ENCODE peak calls at places on chromosomes 2 and 18, in four cellular contexts. J, O, F and M are unnamed samples.
A peak's percentile ranks its signal among the peaks of the same experiment; 100 is the strongest.

GRCh38 chr2:124283090-124283489 is 258.0 kb downstream of the CNTNAP5 start:
- DNase-seq in J (no peak), O (peak; percentile 25), F (no peak), M (no peak)

GRCh38 chr18:40019797-40020392 is 1935.1 kb upstream of the PIK3C3 start:
- DNase-seq in J (no peak), O (no peak), F (peak; percentile 49), M (peak; percentile 49)

GRCh38 chr2:1170241-1170640 is 219.6 kb downstream of the SNTG2 start:
- DNase-seq in J (no peak), O (no peak), F (no peak), M (no peak)

GRCh38 chr2:5077479-5078089 is 614.6 kb upstream of the SOX11 start:
- DNase-seq in J (no peak), O (no peak), F (peak; percentile 69), M (no peak)

GRCh38 chr2:47403829-47404228 is 873 bp downstream of the MSH2 start:
- DNase-seq in J (no peak), O (peak; percentile 38), F (peak; percentile 32), M (no peak)

GRCh38 chr2:33272001-33272400 is 204.4 kb upstream of the RASGRP3 start:
- DNase-seq in J (no peak), O (peak; percentile 31), F (peak; percentile 20), M (no peak)

GRCh38 chr2:70501728-70502127 is 51.9 kb downstream of the TGFA start:
- DNase-seq in J (no peak), O (no peak), F (no peak), M (no peak)

GRCh38 chr2:191105082-191105481 is 45.7 kb downstream of the STAT4 start:
- DNase-seq in J (no peak), O (peak; percentile 50), F (no peak), M (no peak)

GRCh38 chr2:119548516-119549120 is 4.4 kb downstream of the CFAP221 start:
- DNase-seq in J (no peak), O (no peak), F (peak; percentile 19), M (no peak)

GRCh38 chr2:105800953-105801635 is 56.4 kb downstream of the NCK2 start:
- DNase-seq in J (no peak), O (no peak), F (no peak), M (no peak)

GRCh38 chr2:96407041-96407918 is 71.7 kb downstream of the NCAPH start:
- DNase-seq in J (peak; percentile 66), O (peak; percentile 81), F (peak; percentile 77), M (peak; percentile 87)

GRCh38 chr2:179694963-179695362 is 166.4 kb downstream of the ZNF385B start:
- DNase-seq in J (no peak), O (no peak), F (no peak), M (no peak)

GRCh38 chr2:103875111-103875510 is 978.8 kb upstream of the POU3F3 start:
- DNase-seq in J (no peak), O (no peak), F (no peak), M (no peak)

GRCh38 chr2:145558617-145559350 is 1038.9 kb upstream of the ZEB2 start:
- DNase-seq in J (no peak), O (no peak), F (no peak), M (no peak)

GRCh38 chr2:127143851-127144782 is 37.2 kb upstream of the BIN1 start:
- DNase-seq in J (no peak), O (peak; percentile 82), F (no peak), M (peak; percentile 25)

GRCh38 chr18:79987566-79987965 is 797 bp downstream of the TXNL4A start:
- DNase-seq in J (no peak), O (peak; percentile 55), F (peak; percentile 52), M (no peak)

GRCh38 chr2:199463000-199463692 is 5.4 kb upstream of the SATB2 start:
- DNase-seq in J (peak; percentile 93), O (peak; percentile 83), F (peak; percentile 66), M (no peak)

GRCh38 chr2:104286806-104287205 is 567.1 kb upstream of the POU3F3 start:
- DNase-seq in J (no peak), O (no peak), F (no peak), M (peak; percentile 52)

GRCh38 chr18:62976227-62976626 is 260.9 kb downstream of the PHLPP1 start:
- DNase-seq in J (no peak), O (no peak), F (peak; percentile 56), M (no peak)

GRCh38 chr2:84556190-84556589 is 39.9 kb downstream of the DNAH6 start:
- DNase-seq in J (no peak), O (peak; percentile 42), F (no peak), M (no peak)

GRCh38 chr2:100406120-100406508 is 11.4 kb downstream of the CHST10 start:
- DNase-seq in J (no peak), O (no peak), F (no peak), M (no peak)

GRCh38 chr2:53575606-53576360 is 191.8 kb upstream of the CHAC2 start:
- DNase-seq in J (no peak), O (no peak), F (peak; percentile 100), M (peak; percentile 21)

GRCh38 chr2:179550214-179550613 is 285.6 kb upstream of the SESTD1 start:
- DNase-seq in J (no peak), O (no peak), F (peak; percentile 74), M (no peak)

GRCh38 chr2:212659441-212659840 is 120.8 kb upstream of the ERBB4 start:
- DNase-seq in J (no peak), O (no peak), F (no peak), M (no peak)

GRCh38 chr2:195575879-195576391 is 81.1 kb upstream of the SLC39A10 start:
- DNase-seq in J (no peak), O (peak; percentile 92), F (peak; percentile 50), M (peak; percentile 13)

GRCh38 chr2:134139615-134140014 is 114.3 kb upstream of the MGAT5 start:
- DNase-seq in J (no peak), O (no peak), F (no peak), M (no peak)

GRCh38 chr2:71605781-71606241 is 152.4 kb downstream of the DYSF start:
- DNase-seq in J (peak; percentile 3), O (no peak), F (peak; percentile 25), M (no peak)

GRCh38 chr2:177797808-177798207 is 274.8 kb downstream of the PDE11A start:
- DNase-seq in J (no peak), O (no peak), F (peak; percentile 28), M (no peak)